ENCODE peak calls at places on chromosomes 2 and 18, in four cellular contexts. N, J, P and S are unnamed samples.

GRCh38 chr2:126700073-126700581 is 44.2 kb downstream of the GYPC start:
- DNase-seq in J (peak), N (peak), P (no peak), S (no peak)

GRCh38 chr2:17373041-17373440 is 145.2 kb downstream of the RAD51AP2 start:
- DNase-seq in J (peak), P (no peak), N (peak), S (no peak)

GRCh38 chr2:140353541-140353940 is 1573.4 kb upstream of the NXPH2 start:
- DNase-seq in P (no peak), J (peak), N (peak), S (no peak)

GRCh38 chr18:36533446-36534153 is 236.1 kb downstream of the FHOD3 start:
- DNase-seq in P (no peak), N (no peak), J (no peak), S (no peak)

GRCh38 chr18:48605408-48605845 is 66.6 kb downstream of the CTIF start:
- DNase-seq in J (peak), P (no peak), N (peak), S (peak)

GRCh38 chr2:140863713-140864112 is 1267.1 kb downstream of the LRP1B start:
- DNase-seq in J (peak), P (no peak), N (peak), S (peak)

GRCh38 chr2:156211318-156211717 is 121.2 kb downstream of the NR4A2 start:
- DNase-seq in P (no peak), J (no peak), N (no peak), S (no peak)

GRCh38 chr2:69291004-69291650 is 95.9 kb downstream of the GFPT1 start:
- DNase-seq in P (no peak), J (peak), N (peak), S (no peak)

GRCh38 chr2:114127372-114127771 is 237.5 kb downstream of the ACTR3 start:
- DNase-seq in N (peak), P (no peak), J (peak), S (no peak)

GRCh38 chr18:8300749-8301148 is 308.5 kb upstream of the RAB12 start:
- DNase-seq in J (peak), N (no peak), P (no peak), S (no peak)

GRCh38 chr2:166373951-166374350 is 1.8 kb downstream of the SCN9A start:
- DNase-seq in J (peak), N (peak), P (no peak), S (peak)

GRCh38 chr2:172639823-172640222 is 83.9 kb downstream of the PDK1 start:
- DNase-seq in N (peak), P (no peak), J (peak), S (no peak)

GRCh38 chr2:58925676-58926081 is 684.6 kb upstream of the FANCL start:
- DNase-seq in N (peak), P (no peak), J (peak), S (no peak)

GRCh38 chr2:97983698-97984097 is 12.1 kb downstream of the TMEM131 start:
- DNase-seq in P (no peak), N (no peak), J (no peak), S (no peak)

GRCh38 chr18:58067611-58068010 is 23.6 kb downstream of the NEDD4L start:
- DNase-seq in J (no peak), N (no peak), P (no peak), S (no peak)

GRCh38 chr2:236162804-236163482 is 5.2 kb downstream of the GBX2 start:
- DNase-seq in P (no peak), N (no peak), J (peak), S (no peak)

GRCh38 chr2:215465246-215465645 is 29.4 kb upstream of the FN1 start:
- DNase-seq in J (peak), N (no peak), P (no peak), S (no peak)

GRCh38 chr18:11908182-11909080 is at the start of gene MPPE1:
- DNase-seq in J (peak), P (peak), N (peak), S (peak)
- TF ChIP-seq CTCF in J (no peak), P (no peak), N (no peak), S (no peak)

GRCh38 chr2:230614913-230615332 is 97.7 kb upstream of the CAB39 start:
- DNase-seq in P (peak), N (no peak), J (peak), S (no peak)

GRCh38 chr2:230619471-230619870 is 93.2 kb upstream of the CAB39 start:
- DNase-seq in J (no peak), N (no peak), P (no peak), S (no peak)

DNA sequence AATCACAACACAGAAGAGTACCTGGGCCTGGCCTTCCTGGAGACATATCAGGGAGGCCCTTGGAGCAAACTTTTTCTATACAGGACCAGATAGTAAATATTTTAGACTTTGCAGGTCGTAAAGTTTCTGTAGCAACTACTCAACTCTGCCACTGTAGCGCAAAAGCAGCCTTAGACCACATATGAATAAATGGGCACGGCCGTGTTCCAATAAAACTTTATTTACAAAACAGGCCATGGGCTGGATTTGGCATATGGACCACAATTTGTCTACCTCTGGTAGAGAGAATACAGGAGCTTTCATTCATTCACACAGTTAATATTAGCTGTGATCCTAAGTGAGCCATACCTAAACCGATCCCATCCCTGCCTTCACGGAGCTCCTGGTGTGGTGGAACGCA is 98.6 kb upstream of the CAB39 start:
- DNase-seq in P (no peak), N (no peak), J (no peak), S (no peak)
- TF ChIP-seq CTCF in P (no peak), N (no peak), J (no peak), S (no peak)

DNA sequence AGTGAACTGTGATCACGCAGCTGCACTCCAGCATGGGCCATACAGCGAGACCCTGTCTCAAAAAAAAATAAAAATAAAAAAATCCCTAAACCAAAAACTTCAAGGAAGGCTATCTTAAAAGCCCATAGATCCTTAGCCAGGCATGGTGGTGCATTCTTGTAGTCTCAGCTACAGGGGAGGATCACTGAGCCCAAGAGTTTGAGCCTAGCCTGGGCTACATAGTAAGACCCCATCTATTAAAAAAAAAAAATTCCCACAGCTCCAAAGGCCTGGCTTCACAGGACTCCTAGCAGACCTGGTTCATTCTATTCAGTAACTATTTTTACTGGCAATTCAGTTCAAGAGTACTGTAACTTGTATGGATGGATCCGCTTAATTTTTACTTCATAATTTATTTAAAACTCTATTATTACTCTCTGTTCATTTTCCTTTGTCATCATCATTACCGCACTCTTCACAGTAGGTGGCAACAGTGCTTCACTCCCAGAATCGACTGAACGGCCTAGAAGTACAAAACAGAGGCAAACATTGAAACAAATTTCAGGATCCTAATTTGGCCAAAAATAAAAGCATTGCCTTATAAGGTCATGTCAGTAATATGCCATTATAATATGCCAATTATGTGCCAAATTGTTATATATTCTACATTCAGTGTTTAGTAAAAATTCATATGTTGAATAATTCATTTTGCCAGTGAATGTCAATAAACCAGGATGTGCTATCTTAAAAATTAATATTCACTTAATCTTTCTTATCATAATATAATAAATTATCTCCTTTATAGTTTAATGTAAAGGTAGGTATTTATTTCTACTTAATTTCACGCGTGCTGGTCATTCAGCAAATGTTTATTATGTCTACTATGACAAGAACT is 14.3 kb upstream of the STAM2 start:
- DNase-seq in J (peak), P (no peak), N (peak), S (peak)
- TF ChIP-seq CTCF in J (peak), P (peak), N (peak), S (peak)

GRCh38 chr2:147394179-147394790 is 450.5 kb upstream of the ACVR2A start:
- DNase-seq in N (no peak), J (no peak), P (no peak), S (no peak)
- TF ChIP-seq CTCF in N (no peak), J (no peak), P (no peak), S (no peak)

GRCh38 chr2:88211005-88211808 is 41.1 kb downstream of the THNSL2 start:
- DNase-seq in N (no peak), P (no peak), J (no peak), S (no peak)

GRCh38 chr2:88210132-88211004 is 40.2 kb downstream of the THNSL2 start:
- DNase-seq in N (no peak), J (no peak), P (no peak), S (no peak)

GRCh38 chr2:88211809-88212154 is 41.6 kb downstream of the THNSL2 start:
- DNase-seq in J (no peak), P (no peak), N (no peak), S (no peak)

GRCh38 chr2:88214631-88215030 is 44.5 kb downstream of the THNSL2 start:
- DNase-seq in J (no peak), N (no peak), P (no peak), S (no peak)

DNA sequence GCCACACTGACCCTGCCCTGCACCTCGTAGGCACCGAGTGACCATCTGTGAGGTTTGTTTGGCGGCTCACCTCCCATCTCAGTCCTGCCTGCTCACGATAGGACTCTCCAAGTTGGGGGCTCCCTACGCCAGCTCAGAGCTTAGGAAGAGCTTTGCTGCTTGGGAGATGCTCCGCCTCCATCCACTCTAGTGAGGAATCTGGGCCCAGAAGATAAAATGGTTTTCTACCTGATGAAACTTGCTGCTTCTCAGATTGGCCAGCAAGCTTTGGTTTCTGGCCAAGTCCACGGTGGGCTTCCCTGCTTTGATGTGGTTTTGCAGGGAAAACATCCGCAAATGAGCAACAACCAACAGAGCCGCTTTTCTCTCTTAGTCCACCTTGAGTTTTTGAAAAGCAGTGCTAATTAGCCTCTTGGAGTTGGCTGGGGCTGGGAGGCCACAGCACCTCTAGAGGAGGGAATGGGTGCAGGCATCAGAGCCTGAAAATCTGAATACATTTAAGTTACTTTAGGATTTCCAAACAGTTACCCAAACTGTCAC is 42.2 kb downstream of the THNSL2 start:
- DNase-seq in P (no peak), J (no peak), N (no peak), S (peak)
- TF ChIP-seq CTCF in P (no peak), J (peak), N (peak), S (peak)

GRCh38 chr2:15738225-15738546 is 146.5 kb downstream of the DDX1 start:
- DNase-seq in J (no peak), N (no peak), P (no peak), S (no peak)

GRCh38 chr2:15736396-15737180 is 144.9 kb downstream of the DDX1 start:
- DNase-seq in N (no peak), J (no peak), P (no peak), S (no peak)

GRCh38 chr2:15737314-15738224 is 145.9 kb downstream of the DDX1 start:
- DNase-seq in N (no peak), P (no peak), J (no peak), S (no peak)

GRCh38 chr2:15735738-15736326 is 144.2 kb downstream of the DDX1 start:
- DNase-seq in N (no peak), J (no peak), P (no peak), S (no peak)

DNA sequence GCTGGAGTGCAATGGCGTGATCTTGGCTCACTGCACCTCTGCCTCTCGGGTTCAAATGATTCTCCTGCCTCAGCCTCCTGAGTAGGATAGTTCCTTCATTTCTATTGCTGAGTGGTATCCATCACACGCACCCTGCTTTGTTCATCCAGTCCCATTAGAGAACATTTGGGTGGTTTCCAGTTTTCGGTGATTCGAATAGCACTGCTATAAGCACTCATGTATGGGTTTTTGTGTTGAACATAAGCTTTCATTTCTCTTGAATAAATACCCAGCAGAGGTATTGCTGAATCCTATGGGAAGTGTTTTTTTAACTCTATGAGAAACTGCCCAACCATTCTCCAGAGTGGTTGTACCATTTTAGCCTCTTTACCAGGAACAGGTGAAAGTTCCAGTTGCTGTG is 147.3 kb downstream of the DDX1 start:
- DNase-seq in P (no peak), N (no peak), J (no peak), S (no peak)
- TF ChIP-seq CTCF in P (no peak), N (no peak), J (no peak), S (no peak)